ENCODE peak calls at places on chromosomes 13 and 19, in five cellular contexts. E is testis, P is keratinocyte, R is body of pancreas, Z is tibial nerve. C is an unnamed sample. For H3K36me3 and H3K4me1, the result is how much of the 10 kb centered on the place peaks cover.

GRCh38 chr13:19910336-19911072 is 47.1 kb upstream of the ZMYM5 start:
- DNase-seq in Z (no peak), P (peak), E (no peak), R (no peak), C (no peak)

GRCh38 chr19:3133793-3134116 is 2.1 kb upstream of the GNA15 start:
- DNase-seq in Z (no peak), P (no peak), R (no peak), E (no peak), C (peak)

GRCh38 chr19:48772503-48772953 is 17.2 kb downstream of the FGF21 start:
- DNase-seq in P (no peak), R (peak), Z (peak), E (peak), C (no peak)

GRCh38 chr13:48220592-48221300 is 12.3 kb upstream of the ITM2B start:
- DNase-seq in Z (no peak), P (no peak), E (no peak), R (no peak), C (no peak)

GRCh38 chr13:75222031-75222430 is 259.9 kb downstream of the TBC1D4 start:
- DNase-seq in R (no peak), E (no peak), Z (peak), P (no peak), C (no peak)

GRCh38 chr13:50156140-50156539 is 140.9 kb downstream of the KCNRG start:
- DNase-seq in E (no peak), P (no peak), R (no peak), Z (no peak), C (no peak)

GRCh38 chr13:106369091-106369490 is 166.4 kb downstream of the EFNB2 start:
- DNase-seq in Z (no peak), R (no peak), P (no peak), E (no peak), C (no peak)

GRCh38 chr19:17938092-17938845 is 5.5 kb downstream of the CCDC124 start:
- DNase-seq in Z (peak), E (peak), P (no peak), R (peak), C (peak)

GRCh38 chr13:25574437-25575426 is 203.0 kb downstream of the ATP8A2 start:
- DNase-seq in P (peak), R (peak), E (peak), Z (peak), C (no peak)

GRCh38 chr13:113647351-113648217 is 10.4 kb downstream of the ATP4B start:
- DNase-seq in E (peak), P (no peak), Z (peak), R (peak), C (peak)

GRCh38 chr13:113648218-113648615 is 9.8 kb downstream of the ATP4B start:
- DNase-seq in R (peak), Z (no peak), P (no peak), E (no peak), C (peak)

GRCh38 chr13:113650275-113650674 is 7.7 kb downstream of the ATP4B start:
- DNase-seq in Z (no peak), E (no peak), R (peak), P (no peak), C (peak)

GRCh38 chr13:113650731-113651148 is 7.3 kb downstream of the ATP4B start:
- DNase-seq in R (peak), Z (no peak), E (no peak), P (no peak), C (no peak)

DNA sequence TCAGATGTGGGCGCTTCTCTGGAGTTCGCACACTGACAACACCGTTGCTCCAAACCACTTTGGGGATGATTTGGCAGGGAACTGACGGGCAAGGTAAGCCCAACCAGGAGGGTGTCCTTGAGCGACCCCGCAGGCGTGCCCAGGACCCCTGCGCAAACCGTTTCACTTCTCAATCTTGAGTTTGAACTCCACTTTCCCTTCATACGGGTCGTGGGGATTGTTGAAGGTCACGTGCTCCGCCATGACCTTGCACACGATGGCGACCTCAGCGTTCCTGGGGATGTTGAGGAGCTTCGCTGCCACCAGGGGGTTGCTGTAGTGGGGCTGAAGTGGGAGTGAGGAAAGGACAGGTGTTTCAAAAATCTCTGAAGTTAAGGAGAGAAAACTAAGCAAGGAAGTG is 8.8 kb downstream of the ATP4B start:
- DNase-seq in E (no peak), R (peak), P (no peak), Z (no peak), C (peak)
- H3K36me3 ChIP-seq in E (under half), R (under half), P (under half), Z (under half), C (under half)

GRCh38 chr19:16619456-16619855 is 8.5 kb downstream of the MED26 start:
- DNase-seq in P (no peak), Z (no peak), R (peak), E (no peak), C (no peak)
- H3K4me3 ChIP-seq in P (no peak), Z (no peak), R (no peak), E (no peak), C (no peak)

GRCh38 chr19:31332096-31332495 is 17.1 kb downstream of the TSHZ3 start:
- DNase-seq in E (no peak), P (no peak), Z (no peak), R (no peak), C (no peak)

GRCh38 chr19:31330761-31331160 is 18.5 kb downstream of the TSHZ3 start:
- DNase-seq in E (no peak), Z (no peak), R (no peak), P (no peak), C (no peak)

GRCh38 chr19:31330237-31330636 is 19.0 kb downstream of the TSHZ3 start:
- DNase-seq in Z (no peak), E (no peak), R (no peak), P (no peak), C (no peak)

GRCh38 chr19:31329819-31330218 is 19.4 kb downstream of the TSHZ3 start:
- DNase-seq in P (no peak), E (no peak), R (no peak), Z (no peak), C (no peak)

GRCh38 chr19:31331536-31331935 is 17.7 kb downstream of the TSHZ3 start:
- DNase-seq in Z (no peak), E (no peak), P (no peak), R (no peak), C (no peak)
- H3K4me1 ChIP-seq in Z (under half), E (under half), P (under half), R (under half), C (under half)

DNA sequence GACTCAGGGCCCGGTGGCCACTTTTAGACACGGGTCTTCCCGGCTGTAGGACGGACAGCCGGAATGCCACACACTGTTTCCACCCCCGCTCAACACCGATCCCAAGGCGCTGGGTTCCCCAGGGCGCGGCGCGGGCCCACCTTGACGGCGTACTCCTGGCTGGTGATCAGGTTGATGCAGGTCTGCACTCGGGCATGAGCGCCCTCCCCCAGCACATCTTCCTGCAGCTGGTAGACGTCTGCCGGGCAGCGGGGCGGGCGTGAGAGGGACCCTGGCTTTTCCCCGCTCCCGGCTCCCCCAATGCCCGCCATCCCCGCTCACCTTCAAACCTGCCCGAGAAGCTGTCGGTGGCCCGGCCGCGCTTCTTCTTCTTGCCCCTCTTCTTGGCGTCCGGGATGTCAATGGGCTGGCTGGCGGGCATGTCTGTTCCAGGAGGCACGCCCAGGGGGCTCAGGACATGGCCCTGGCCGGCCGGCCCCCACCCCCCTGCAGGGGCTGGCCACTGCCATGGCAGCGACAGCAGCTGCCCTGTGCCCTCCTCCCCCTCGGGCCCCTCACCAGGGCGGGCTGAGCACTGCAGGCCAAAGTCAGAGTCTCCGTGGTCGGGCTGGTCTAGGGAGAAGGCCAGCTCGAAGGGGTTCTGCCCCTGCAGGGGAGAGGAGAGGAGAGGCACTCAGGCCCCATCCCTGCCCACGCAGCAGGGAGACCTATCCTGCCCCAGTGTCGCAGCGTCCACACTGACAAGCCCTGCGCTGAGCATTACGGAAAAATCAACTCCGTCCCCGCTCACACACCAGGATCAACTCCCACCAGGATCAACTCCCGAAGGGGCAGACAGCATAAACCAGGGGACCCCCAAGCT is 4.8 kb downstream of the MKNK2 start:
- DNase-seq in P (no peak), R (peak), E (no peak), Z (no peak), C (no peak)
- H3K36me3 ChIP-seq in P (under half), R (under half), E (under half), Z (under half), C (half or more)

GRCh38 chr19:49811328-49811727 is 1.8 kb downstream of the FUZ start:
- DNase-seq in Z (no peak), R (no peak), E (no peak), P (no peak), C (no peak)

GRCh38 chr19:49812997-49813861 is at the start of gene FUZ:
- DNase-seq in E (peak), P (peak), Z (peak), R (peak), C (peak)

GRCh38 chr19:49809987-49810389 is 3.1 kb downstream of the FUZ start:
- DNase-seq in P (no peak), R (no peak), Z (no peak), E (no peak), C (no peak)

GRCh38 chr19:49814010-49814409 is 918 bp upstream of the FUZ start:
- DNase-seq in E (no peak), R (no peak), Z (no peak), P (no peak), C (no peak)

GRCh38 chr19:49812452-49812996 is 568 bp downstream of the FUZ start:
- DNase-seq in Z (no peak), R (no peak), E (no peak), P (no peak), C (no peak)
- H3K4me3 ChIP-seq in Z (peak), R (peak), E (peak), P (peak), C (peak)

GRCh38 chr19:7872306-7873204 is 1.6 kb downstream of the PRR36 start:
- DNase-seq in R (no peak), P (no peak), E (no peak), Z (no peak), C (no peak)
- H3K4me1 ChIP-seq in R (half or more), P (under half), E (under half), Z (half or more), C (under half)

DNA sequence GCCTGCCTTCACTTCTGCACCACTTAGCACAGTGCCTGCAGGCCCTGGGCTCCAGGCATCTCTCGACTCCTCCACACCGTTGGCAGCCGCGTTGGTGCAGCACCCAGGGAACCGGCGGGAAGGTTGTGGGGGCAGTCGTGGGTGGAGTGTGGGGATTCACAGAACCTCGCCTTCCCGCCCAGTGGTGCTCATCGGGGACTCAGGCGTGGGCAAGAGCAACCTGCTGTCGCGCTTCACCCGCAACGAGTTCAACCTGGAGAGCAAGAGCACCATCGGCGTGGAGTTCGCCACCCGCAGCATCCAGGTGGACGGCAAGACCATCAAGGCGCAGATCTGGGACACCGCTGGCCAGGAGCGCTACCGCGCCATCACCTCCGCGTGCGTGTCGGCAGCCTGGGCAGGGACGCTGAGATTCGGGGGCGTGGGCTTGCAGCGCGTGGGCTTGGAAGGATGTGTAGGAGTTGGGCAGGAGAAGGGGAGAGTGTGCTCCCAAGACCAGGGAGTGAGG is 9.6 kb downstream of the RAB11B start:
- DNase-seq in R (no peak), Z (no peak), P (no peak), E (no peak), C (no peak)
- H3K36me3 ChIP-seq in R (under half), Z (under half), P (under half), E (under half), C (half or more)